ENCODE peak calls at places on chromosomes 16 and 17, in ten cellular contexts. E is cardiac fibroblast; A is mucosa of descending colon; W is cardiac muscle cell; G is adrenal gland; X is WTC11; Y is activated CD8-positive, alpha-beta T cell treated with anti-CD3 and anti-CD28 coated beads for 36 hours; V is stomach; C is lung; K is HFFc6. O is an unnamed sample.

GRCh38 chr17:78715000-78715771 is 66.9 kb downstream of the CYTH1 start:
- DNase-seq in A (no peak), C (no peak), Y (no peak), G (no peak), E (no peak), X (no peak), V (peak), K (no peak), W (no peak), O (no peak)

GRCh38 chr16:30113031-30113710 is at the start of gene GDPD3:
- DNase-seq in K (no peak), A (peak), C (no peak), W (no peak), G (peak), E (no peak), Y (no peak), X (no peak), V (peak), O (no peak)

GRCh38 chr16:19938536-19938935 is 53.9 kb upstream of the GPRC5B start:
- DNase-seq in E (no peak), C (no peak), K (no peak), V (no peak), Y (no peak), W (no peak), A (no peak), G (no peak), X (no peak), O (no peak)

GRCh38 chr16:19698480-19699465 is 19.3 kb downstream of the KNOP1 start:
- DNase-seq in X (no peak), W (no peak), A (no peak), C (no peak), Y (no peak), G (no peak), E (peak), K (no peak), V (no peak), O (no peak)

GRCh38 chr16:47162670-47163420 is 19.1 kb upstream of the NETO2 start:
- DNase-seq in Y (no peak), V (no peak), W (no peak), C (no peak), G (no peak), E (no peak), K (no peak), A (no peak), X (no peak), O (no peak)

GRCh38 chr17:49694847-49695697 is 12.7 kb downstream of the SLC35B1 start:
- DNase-seq in K (no peak), A (peak), V (peak), W (peak), C (peak), E (peak), Y (peak), G (peak), X (peak), O (no peak)

GRCh38 chr17:74354123-74354522 is 7.5 kb downstream of the BTBD17 start:
- DNase-seq in X (peak), G (peak), Y (peak), K (no peak), A (peak), C (no peak), V (peak), E (no peak), W (peak), O (no peak)

GRCh38 chr17:10063730-10064221 is 134.6 kb downstream of the GAS7 start:
- DNase-seq in A (no peak), G (no peak), X (no peak), Y (peak), W (no peak), C (peak), K (no peak), V (peak), E (peak), O (no peak)

GRCh38 chr17:48787850-48788249 is 29.2 kb downstream of the TTLL6 start:
- DNase-seq in Y (no peak), A (no peak), C (no peak), X (no peak), W (no peak), V (no peak), G (no peak), E (no peak), K (no peak), O (no peak)

GRCh38 chr16:10619271-10619849 is 39.0 kb upstream of the EMP2 start:
- DNase-seq in G (no peak), K (no peak), Y (peak), E (no peak), A (peak), C (peak), X (peak), W (no peak), V (peak), O (no peak)

GRCh38 chr16:88611220-88611821 is 27.1 kb upstream of the IL17C start:
- DNase-seq in G (no peak), A (no peak), E (no peak), K (no peak), X (peak), Y (no peak), W (peak), C (no peak), V (no peak), O (no peak)

GRCh38 chr16:49382916-49383315 is 9.3 kb downstream of the C16orf78 start:
- DNase-seq in G (no peak), E (no peak), A (peak), X (peak), C (no peak), Y (peak), V (no peak), K (no peak), W (no peak), O (no peak)

GRCh38 chr16:83418565-83418964 is 389.2 kb upstream of the HSBP1 start:
- DNase-seq in K (no peak), E (no peak), Y (no peak), V (no peak), G (no peak), A (no peak), W (no peak), C (no peak), X (no peak), O (no peak)
- TF ChIP-seq CTCF in K (peak), E (peak), Y (no peak), V (no peak), G (no peak), A (no peak), W (no peak), C (no peak), X (peak), O (no peak)

GRCh38 chr16:50862818-50863672 is 121.2 kb downstream of the CYLD start:
- DNase-seq in G (no peak), Y (no peak), C (peak), W (no peak), V (no peak), E (no peak), A (no peak), K (no peak), X (no peak), O (no peak)
- TF ChIP-seq CTCF in G (no peak), Y (no peak), C (no peak), W (no peak), V (no peak), E (no peak), A (no peak), K (no peak), X (no peak), O (no peak)

GRCh38 chr16:23597003-23597756 is 1.1 kb upstream of the NDUFAB1 start:
- DNase-seq in V (no peak), G (peak), X (peak), W (peak), E (peak), A (peak), K (peak), C (no peak), Y (peak), O (no peak)
- TF ChIP-seq CTCF in V (no peak), G (no peak), X (no peak), W (no peak), E (peak), A (no peak), K (no peak), C (no peak), Y (no peak), O (no peak)

GRCh38 chr17:21042434-21043295 is at the start of gene USP22:
- DNase-seq in V (peak), Y (peak), W (peak), K (no peak), G (no peak), X (peak), C (no peak), E (no peak), A (no peak), O (no peak)
- TF ChIP-seq CTCF in V (no peak), Y (no peak), W (no peak), K (no peak), G (no peak), X (no peak), C (no peak), E (no peak), A (no peak), O (no peak)

GRCh38 chr17:57662644-57663308 is 82.3 kb downstream of the CCDC182 start:
- DNase-seq in W (peak), E (peak), K (peak), G (peak), V (peak), X (peak), C (peak), Y (peak), A (peak), O (peak)
- TF ChIP-seq CTCF in W (no peak), E (no peak), K (peak), G (no peak), V (no peak), X (no peak), C (no peak), Y (no peak), A (no peak), O (no peak)

GRCh38 chr16:72935896-72936295 is 112.0 kb downstream of the ZFHX3 start:
- DNase-seq in E (peak), K (no peak), V (no peak), Y (no peak), X (no peak), W (peak), G (no peak), C (no peak), A (no peak), O (no peak)

GRCh38 chr16:72937916-72938315 is 110.0 kb downstream of the ZFHX3 start:
- DNase-seq in A (no peak), W (no peak), X (no peak), V (no peak), Y (no peak), G (no peak), K (no peak), C (no peak), E (no peak), O (no peak)

GRCh38 chr16:72936408-72936807 is 111.5 kb downstream of the ZFHX3 start:
- DNase-seq in E (no peak), K (no peak), G (no peak), W (no peak), Y (no peak), A (no peak), X (no peak), V (no peak), C (no peak), O (no peak)

GRCh38 chr16:72938426-72939164 is 109.3 kb downstream of the ZFHX3 start:
- DNase-seq in K (peak), V (peak), A (peak), G (peak), C (peak), Y (no peak), X (no peak), W (no peak), E (peak), O (peak)

DNA sequence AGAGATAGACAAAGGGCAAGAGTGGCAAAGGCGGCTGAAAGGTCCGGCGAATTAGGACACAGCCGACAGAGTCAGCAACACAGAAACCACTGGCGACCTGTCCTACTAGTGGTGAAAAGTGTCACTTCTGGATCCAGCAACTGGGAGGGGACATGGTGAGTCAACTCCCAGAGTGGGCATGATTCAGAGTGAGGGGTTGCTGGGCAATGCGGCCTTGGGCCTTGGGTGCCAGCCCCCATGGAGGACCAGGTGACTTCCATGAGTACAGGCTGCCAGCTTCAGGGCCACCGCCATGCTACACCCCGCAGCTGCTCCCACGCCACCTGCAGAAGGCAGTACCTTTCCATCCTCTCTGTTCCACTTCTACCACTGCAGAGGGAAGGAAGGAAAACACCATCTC is 110.6 kb downstream of the ZFHX3 start:
- DNase-seq in X (no peak), G (peak), K (no peak), W (no peak), E (no peak), C (no peak), Y (no peak), V (no peak), A (no peak), O (no peak)
- TF ChIP-seq CTCF in X (no peak), G (peak), K (no peak), W (no peak), E (no peak), C (no peak), Y (no peak), V (no peak), A (no peak), O (no peak)

DNA sequence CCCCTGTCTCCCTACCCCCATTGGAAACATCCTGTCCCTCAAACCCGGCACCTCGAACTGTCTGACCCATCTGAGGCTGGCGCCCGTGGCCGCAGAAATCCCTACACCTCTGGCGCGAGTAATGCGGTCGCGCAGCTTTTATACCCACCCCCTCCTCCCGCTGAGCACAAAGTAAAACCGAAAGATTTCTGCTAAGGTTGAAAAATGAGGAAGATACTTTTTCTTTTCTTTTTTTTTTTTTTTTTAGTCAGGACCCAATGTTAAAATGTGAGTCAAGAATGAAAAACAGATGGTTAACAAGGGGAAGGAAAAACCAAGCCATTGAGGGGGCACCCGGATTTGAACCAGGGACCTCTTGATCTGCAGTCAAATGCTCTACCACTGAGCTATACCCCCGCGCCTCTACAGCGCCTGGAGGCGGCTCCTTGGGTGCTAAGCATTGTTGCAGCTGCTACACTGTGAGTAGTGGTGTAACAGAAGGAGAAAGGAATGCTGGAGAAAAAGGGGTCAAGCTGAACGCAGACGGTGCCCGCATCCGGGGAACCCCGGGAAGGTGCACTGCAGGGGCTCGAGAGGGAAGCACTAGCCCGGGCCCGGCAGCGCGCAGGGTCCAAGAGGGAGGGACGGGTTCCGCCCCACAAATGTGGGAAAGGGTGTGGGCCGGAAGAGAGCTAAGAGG is 751 bp upstream of the LASP1 start:
- DNase-seq in X (peak), W (peak), C (peak), E (peak), K (peak), G (peak), Y (peak), A (peak), V (peak), O (peak)
- TF ChIP-seq CTCF in X (no peak), W (peak), C (no peak), E (peak), K (no peak), G (no peak), Y (no peak), A (no peak), V (no peak), O (no peak)

O was measured in pancreas.